ENCODE peak calls at places on chromosomes 13 and 19, in four cellular contexts. P is fibroblast of mammary gland, G is astrocyte of the spinal cord, H is endothelial cell. M is an unnamed sample.

GRCh38 chr19:18507727-18508440 is 14.0 kb downstream of the ELL start:
- DNase-seq in H (no peak), G (peak; percentile 5), P (peak; percentile 47), M (no peak)

GRCh38 chr13:21557995-21558394 is 46.0 kb downstream of the MICU2 start:
- DNase-seq in P (peak; percentile 34), H (peak; percentile 8), G (no peak), M (no peak)

GRCh38 chr19:17289489-17289888 is 7.8 kb downstream of the ANKLE1 start:
- DNase-seq in G (peak; percentile 89), P (peak; percentile 93), H (peak; percentile 83), M (no peak)

GRCh38 chr19:47613165-47614146 is 4.5 kb downstream of the BICRA start:
- DNase-seq in P (peak; percentile 72), G (peak; percentile 78), H (peak; percentile 67), M (no peak)

GRCh38 chr13:77536358-77536757 is 852 bp downstream of the SCEL start:
- DNase-seq in P (no peak), H (no peak), G (no peak), M (no peak)

GRCh38 chr13:39385621-39386231 is 217.3 kb downstream of the LHFPL6 start:
- DNase-seq in H (no peak), P (no peak), G (peak; percentile 83), M (no peak)

GRCh38 chr13:111005364-111005763 is 90.5 kb upstream of the ANKRD10 start:
- DNase-seq in G (peak; percentile 73), P (peak; percentile 68), H (no peak), M (no peak)

GRCh38 chr13:50678464-50679162 is 164.9 kb downstream of the DLEU7 start:
- DNase-seq in H (no peak), P (peak; percentile 88), G (peak; percentile 89), M (no peak)

GRCh38 chr19:17719730-17720486 is 628 bp downstream of the MAP1S start:
- DNase-seq in H (no peak), P (no peak), G (no peak), M (no peak)

GRCh38 chr13:31213681-31214289 is 14.0 kb downstream of the B3GLCT start:
- DNase-seq in G (no peak), H (no peak), P (no peak), M (no peak)

GRCh38 chr19:36182612-36183454 is 30.6 kb upstream of the COX7A1 start:
- DNase-seq in H (no peak), P (peak; percentile 16), G (peak; percentile 80), M (no peak)

GRCh38 chr13:45846681-45847080 is 4.9 kb downstream of the SIAH3 start:
- DNase-seq in P (no peak), H (no peak), G (no peak), M (no peak)

GRCh38 chr19:51055866-51056265 is 9.0 kb downstream of the KLK13 start:
- DNase-seq in G (no peak), P (no peak), H (no peak), M (no peak)

GRCh38 chr13:33277946-33278345 is 7.6 kb downstream of the STARD13 start:
- DNase-seq in H (no peak), P (peak; percentile 91), G (no peak), M (no peak)

GRCh38 chr19:55283548-55284393 is at the start of gene BRSK1:
- DNase-seq in G (peak; percentile 51), P (peak; percentile 38), H (peak; percentile 54), M (peak; percentile 31)

GRCh38 chr13:53151692-53152421 is 123.2 kb downstream of the OLFM4 start:
- DNase-seq in G (no peak), P (peak; percentile 50), H (peak; percentile 71), M (peak; percentile 16)

GRCh38 chr13:44904982-44905381 is 84.3 kb downstream of the NUFIP1 start:
- DNase-seq in G (peak; percentile 98), P (peak; percentile 98), H (no peak), M (no peak)

GRCh38 chr13:24007979-24008620 is 110.8 kb upstream of the C1QTNF9B start:
- DNase-seq in P (no peak), H (no peak), G (no peak), M (no peak)

GRCh38 chr13:27792393-27793218 is at the start of gene GSX1:
- DNase-seq in H (peak; percentile 86), G (peak; percentile 80), P (peak; percentile 68), M (peak; percentile 31)

GRCh38 chr19:23817519-23817918 is 58.8 kb upstream of the ZNF681 start:
- DNase-seq in H (no peak), G (no peak), P (peak; percentile 17), M (no peak)

GRCh38 chr13:39952244-39953233 is 297.1 kb downstream of the COG6 start:
- DNase-seq in G (peak; percentile 49), H (no peak), P (peak; percentile 63), M (no peak)

GRCh38 chr19:18421371-18421959 is 2.3 kb downstream of the SSBP4 start:
- DNase-seq in H (no peak), P (no peak), G (no peak), M (no peak)

GRCh38 chr19:13526552-13526951 is 20.3 kb upstream of the CACNA1A start:
- DNase-seq in P (peak; percentile 15), H (no peak), G (no peak), M (no peak)

GRCh38 chr13:26425439-26426358 is 131.8 kb upstream of the WASF3 start:
- DNase-seq in H (no peak), G (peak; percentile 8), P (no peak), M (no peak)

GRCh38 chr13:101305981-101306411 is 110.3 kb downstream of the NALCN start:
- DNase-seq in P (no peak), G (no peak), H (no peak), M (no peak)

GRCh38 chr19:38538793-38539528 is 78.8 kb downstream of the MAP4K1 start:
- DNase-seq in G (no peak), P (no peak), H (no peak), M (no peak)

GRCh38 chr19:43649514-43649913 is 9.9 kb upstream of the CADM4 start:
- DNase-seq in G (no peak), H (no peak), P (no peak), M (no peak)

GRCh38 chr19:42311612-42312160 is 1.4 kb upstream of the TMEM145 start:
- DNase-seq in P (no peak), G (no peak), H (no peak), M (no peak)

GRCh38 chr19:42312370-42312769 is 739 bp upstream of the TMEM145 start:
- DNase-seq in P (no peak), G (no peak), H (no peak), M (no peak)

GRCh38 chr19:42315024-42315423 is 1.9 kb downstream of the TMEM145 start:
- DNase-seq in G (no peak), P (no peak), H (no peak), M (no peak)

GRCh38 chr19:42313096-42313839 is at the start of gene TMEM145:
- DNase-seq in G (no peak), P (peak; percentile 30), H (peak; percentile 53), M (no peak)

DNA sequence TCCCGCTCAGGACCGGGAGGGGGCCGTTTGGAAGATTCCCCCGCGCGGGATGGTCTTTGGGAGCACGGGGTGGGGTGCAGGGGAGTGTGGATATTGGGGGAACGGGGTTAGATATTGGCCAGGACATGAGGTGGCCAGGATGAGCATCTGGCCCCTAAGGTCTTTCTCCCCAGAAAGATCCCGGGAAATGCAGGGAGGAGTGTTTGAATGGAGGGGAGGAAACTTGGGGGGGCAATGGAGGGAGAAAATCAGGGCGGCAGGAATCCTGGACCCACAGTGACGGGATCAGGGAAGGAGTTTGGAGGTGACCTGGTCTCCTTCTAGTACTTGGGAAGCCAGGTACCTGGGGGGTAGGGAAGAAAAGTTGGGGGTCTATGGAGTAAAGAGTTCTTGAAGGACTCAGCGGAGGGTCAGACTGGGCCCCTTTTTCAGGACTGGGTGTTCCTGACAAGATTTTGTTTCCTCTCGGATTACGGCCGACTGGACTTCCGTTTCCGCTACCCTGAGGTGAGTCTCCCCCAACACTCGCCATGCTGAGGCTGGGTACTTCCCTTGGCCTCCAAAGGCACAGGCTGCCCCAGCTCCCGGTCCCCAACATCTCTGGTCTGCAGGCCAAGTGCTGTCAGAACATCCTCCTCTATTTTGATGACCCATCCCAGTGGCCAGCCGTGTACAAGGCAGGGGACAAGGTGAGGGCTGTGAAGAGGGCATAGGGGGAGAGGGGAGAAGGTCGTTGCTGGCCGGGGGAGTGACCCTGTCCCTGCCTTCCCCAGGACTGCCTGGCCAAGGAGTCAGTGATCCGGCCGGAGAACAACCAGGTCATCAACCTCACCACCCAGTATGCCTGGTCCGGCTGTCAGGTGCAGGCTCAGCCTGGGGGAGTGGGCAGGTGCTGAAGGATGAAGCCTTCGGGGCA is 989 bp downstream of the TMEM145 start:
- DNase-seq in P (no peak), G (no peak), H (no peak), M (no peak)
- TF ChIP-seq CTCF in P (no peak), G (no peak), H (no peak), M (no peak)

GRCh38 chr19:6660930-6661329 is 9.0 kb downstream of the TNFSF14 start:
- DNase-seq in G (no peak), H (no peak), P (no peak), M (no peak)
- TF ChIP-seq CTCF in G (no peak), H (no peak), P (no peak), M (no peak)

GRCh38 chr19:40523322-40524047 is 53.2 kb upstream of the SHKBP1 start:
- DNase-seq in H (peak; percentile 76), P (peak; percentile 47), G (peak; percentile 31), M (peak; percentile 26)
- TF ChIP-seq CTCF in H (peak; percentile 59), P (peak; percentile 65), G (peak; percentile 71), M (peak; percentile 25)

GRCh38 chr19:49073514-49074378 is 1.2 kb upstream of the KCNA7 start:
- DNase-seq in G (no peak), H (no peak), P (peak; percentile 18), M (no peak)
- TF ChIP-seq CTCF in G (peak; percentile 30), H (no peak), P (peak; percentile 35), M (no peak)

GRCh38 chr13:36850790-36851438 is 31.9 kb downstream of the RFXAP start:
- DNase-seq in G (no peak), H (peak; percentile 53), P (peak; percentile 18), M (no peak)
- TF ChIP-seq CTCF in G (peak; percentile 29), H (peak; percentile 58), P (peak; percentile 28), M (no peak)

DNA sequence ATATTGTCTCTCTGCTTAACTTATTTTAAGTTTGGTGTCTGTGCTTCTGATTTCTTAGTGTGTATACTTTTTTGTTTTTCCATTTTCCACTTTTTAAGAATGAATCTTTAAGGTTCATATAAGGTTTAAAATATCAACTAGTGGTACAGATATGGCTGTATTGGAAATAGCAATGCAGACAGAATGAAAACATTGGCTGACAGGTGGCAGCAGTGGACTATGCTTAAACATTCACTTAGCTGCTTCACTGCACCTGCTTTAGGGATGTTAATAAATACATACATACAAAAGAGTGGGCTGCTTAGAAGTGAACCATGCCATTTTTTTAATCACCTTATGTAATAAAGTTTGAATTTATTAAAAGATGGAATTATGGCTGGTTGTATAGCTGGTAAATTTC is 27.3 kb downstream of the TM9SF2 start:
- DNase-seq in P (no peak), G (no peak), H (no peak), M (no peak)
- TF ChIP-seq CTCF in P (no peak), G (peak; percentile 7), H (no peak), M (no peak)